ENCODE peak calls at places on chromosomes 12 and 14, in ten cellular contexts. F is stomach; W is astrocyte of the spinal cord; N is AG04449; V is CD8-positive, alpha-beta T cell; O is GM06990; T is neural progenitor cell; S is fibroblast of the aortic adventitia; A is fibroblast of lung; I is OCI-LY7. Z is an unnamed sample.

GRCh38 chr12:104652910-104653309 is 196.2 kb downstream of the CHST11 start:
- DNase-seq in N (no peak), T (no peak), F (no peak), S (no peak), V (no peak), A (no peak), W (no peak), I (no peak), O (no peak), Z (no peak)

GRCh38 chr12:110658882-110659281 is 30.0 kb downstream of the HVCN1 start:
- DNase-seq in V (no peak), S (no peak), F (no peak), W (no peak), N (no peak), O (no peak), A (no peak), T (no peak), I (no peak), Z (no peak)

GRCh38 chr14:98612434-98613200 is 659.4 kb downstream of the BCL11B start:
- DNase-seq in I (no peak), S (no peak), W (no peak), O (no peak), N (no peak), T (no peak), F (no peak), A (no peak), V (no peak), Z (no peak)

GRCh38 chr14:69324341-69324931 is 64.5 kb downstream of the GALNT16 start:
- DNase-seq in I (no peak), O (no peak), V (no peak), F (no peak), T (no peak), W (no peak), A (no peak), N (no peak), S (no peak), Z (no peak)

GRCh38 chr12:59084758-59085383 is 164.6 kb upstream of the LRIG3 start:
- DNase-seq in S (peak; percentile 92), V (no peak), O (no peak), W (peak; percentile 93), T (peak; percentile 53), I (no peak), A (peak; percentile 73), N (peak; percentile 34), F (no peak), Z (peak; percentile 33)

GRCh38 chr12:56021882-56022497 is 1.1 kb downstream of the IKZF4 start:
- DNase-seq in S (no peak), T (no peak), O (no peak), A (peak; percentile 22), I (no peak), W (no peak), F (no peak), V (no peak), N (no peak), Z (no peak)

GRCh38 chr14:41785696-41786095 is 179.0 kb downstream of the LRFN5 start:
- DNase-seq in O (no peak), N (no peak), S (no peak), I (no peak), F (no peak), A (no peak), W (no peak), T (peak; percentile 50), V (no peak), Z (peak; percentile 9)

GRCh38 chr12:5523396-5524115 is 91.6 kb downstream of the NTF3 start:
- DNase-seq in I (no peak), W (no peak), A (no peak), V (no peak), N (no peak), T (no peak), O (no peak), S (no peak), F (no peak), Z (no peak)

GRCh38 chr12:82793882-82794281 is 107.2 kb downstream of the TMTC2 start:
- DNase-seq in I (no peak), N (no peak), V (no peak), S (no peak), F (no peak), O (no peak), T (peak; percentile 72), W (no peak), A (no peak), Z (no peak)

GRCh38 chr14:61596985-61597384 is 98.3 kb upstream of the HIF1A start:
- DNase-seq in S (no peak), I (no peak), T (no peak), N (no peak), V (no peak), A (no peak), W (peak; percentile 48), O (no peak), F (no peak), Z (peak; percentile 63)

GRCh38 chr14:98069712-98070133 is 1202.3 kb downstream of the BCL11B start:
- DNase-seq in V (no peak), A (no peak), W (peak; percentile 68), O (no peak), N (no peak), S (no peak), I (no peak), F (no peak), T (peak; percentile 42), Z (peak; percentile 0)

GRCh38 chr12:109092484-109093021 is 719 bp downstream of the ALKBH2 start:
- DNase-seq in I (peak; percentile 30), A (no peak), V (no peak), T (no peak), S (peak; percentile 10), F (no peak), O (no peak), W (no peak), N (no peak), Z (no peak)
- H3K4me3 ChIP-seq in I (peak overlapping the region; percentile 84), A (peak overlapping the region; percentile 47), V (peak overlapping the region; percentile 78), T (peak overlapping the region; percentile 18), S (peak overlapping the region; percentile 72), F (peak overlapping the region; percentile 61), O (peak overlapping the region; percentile 68), W (peak overlapping the region; percentile 58), N (peak overlapping the region; percentile 78), Z (peak overlapping the region; percentile 58)

DNA sequence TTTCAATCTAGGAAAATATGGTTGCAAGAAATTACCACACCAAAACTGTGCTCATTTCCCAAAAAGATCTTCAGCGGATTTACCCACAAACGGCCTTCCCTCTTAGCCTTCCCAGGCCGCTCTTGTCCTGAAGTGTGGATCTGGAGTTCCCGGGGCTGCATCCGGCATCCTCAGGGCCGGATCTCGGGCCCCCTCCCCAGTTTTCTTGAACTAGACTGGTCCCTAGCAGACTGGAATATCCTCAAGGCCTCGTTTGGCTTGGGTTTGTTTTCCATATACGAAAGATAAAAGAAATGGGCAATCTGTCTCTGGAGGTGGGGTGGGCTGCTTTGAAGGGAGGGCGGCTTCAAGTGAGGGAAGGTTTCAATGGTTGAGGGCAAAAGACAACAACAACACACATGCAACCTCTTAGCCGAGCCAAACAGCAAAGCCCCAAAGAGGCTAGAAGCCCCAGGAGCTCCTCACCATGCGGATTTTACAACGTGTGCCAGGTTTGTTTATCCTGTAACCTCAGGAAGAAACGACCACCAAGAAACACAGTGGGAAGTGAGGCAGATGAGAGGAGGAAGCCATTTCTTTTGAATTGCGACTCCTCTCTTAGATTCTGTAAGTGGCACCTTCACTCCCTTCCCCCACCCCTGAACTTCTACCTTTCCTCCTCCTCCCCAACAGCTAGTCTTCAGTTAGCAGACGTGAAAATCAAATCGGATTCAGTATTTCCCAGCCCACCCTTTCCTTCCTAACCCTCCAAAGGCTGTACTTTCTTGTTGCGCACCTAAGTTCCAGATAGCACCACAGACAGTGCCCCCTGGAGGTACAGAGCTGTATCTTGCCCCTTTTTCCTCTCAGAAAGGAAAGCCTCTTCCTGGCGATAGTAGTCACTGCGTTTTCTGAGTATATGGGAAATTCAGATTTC is 2.6 kb downstream of the MYF6 start:
- DNase-seq in I (peak; percentile 22), F (no peak), A (no peak), S (no peak), T (peak; percentile 75), V (no peak), N (no peak), W (no peak), O (no peak), Z (no peak)
- TF ChIP-seq CTCF in I (peak; percentile 81), F (no peak), A (peak; percentile 29), S (peak; percentile 34), T (peak; percentile 89), V (no peak), N (no peak), W (peak; percentile 35), O (peak; percentile 34), Z (peak; percentile 49)

DNA sequence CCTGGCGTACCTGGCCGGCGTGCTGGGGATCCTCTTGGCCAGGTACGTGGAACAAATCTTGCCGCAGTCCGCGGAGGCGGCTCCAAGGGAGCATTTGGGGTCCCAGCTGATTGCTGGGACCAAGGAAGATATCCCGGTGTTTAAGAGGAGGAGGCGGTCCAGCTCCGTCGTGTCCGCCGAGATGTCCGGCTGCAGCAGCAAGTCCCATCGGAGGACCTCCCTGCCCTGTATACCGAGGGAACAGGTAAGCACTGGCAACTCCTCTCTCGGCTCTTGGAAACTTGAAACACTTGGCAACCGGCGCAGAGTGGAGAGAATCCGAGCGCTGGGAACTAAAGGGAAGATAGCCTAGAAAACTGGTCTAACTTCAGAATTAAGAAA is 1.7 kb downstream of the PDE3A start:
- DNase-seq in T (peak; percentile 32), I (no peak), V (no peak), N (no peak), A (no peak), W (peak; percentile 32), F (no peak), O (no peak), S (peak; percentile 24), Z (peak; percentile 45)
- H3K4me3 ChIP-seq in T (peak overlapping the region; percentile 57), I (no peak overlapping the region), V (no peak overlapping the region), N (peak overlapping the region; percentile 90), A (peak overlapping the region; percentile 79), W (peak overlapping the region; percentile 77), F (peak overlapping the region; percentile 59), O (no peak overlapping the region), S (peak overlapping the region; percentile 72), Z (peak overlapping the region; percentile 83)

GRCh38 chr14:82889701-82890100 is 1356.0 kb upstream of the SEL1L start:
- DNase-seq in N (no peak), A (no peak), F (no peak), T (no peak), W (no peak), S (no peak), V (no peak), O (no peak), I (no peak), Z (no peak)
- TF ChIP-seq CTCF in N (no peak), A (no peak), F (no peak), T (no peak), W (no peak), S (no peak), V (peak; percentile 19), O (no peak), I (no peak), Z (no peak)

DNA sequence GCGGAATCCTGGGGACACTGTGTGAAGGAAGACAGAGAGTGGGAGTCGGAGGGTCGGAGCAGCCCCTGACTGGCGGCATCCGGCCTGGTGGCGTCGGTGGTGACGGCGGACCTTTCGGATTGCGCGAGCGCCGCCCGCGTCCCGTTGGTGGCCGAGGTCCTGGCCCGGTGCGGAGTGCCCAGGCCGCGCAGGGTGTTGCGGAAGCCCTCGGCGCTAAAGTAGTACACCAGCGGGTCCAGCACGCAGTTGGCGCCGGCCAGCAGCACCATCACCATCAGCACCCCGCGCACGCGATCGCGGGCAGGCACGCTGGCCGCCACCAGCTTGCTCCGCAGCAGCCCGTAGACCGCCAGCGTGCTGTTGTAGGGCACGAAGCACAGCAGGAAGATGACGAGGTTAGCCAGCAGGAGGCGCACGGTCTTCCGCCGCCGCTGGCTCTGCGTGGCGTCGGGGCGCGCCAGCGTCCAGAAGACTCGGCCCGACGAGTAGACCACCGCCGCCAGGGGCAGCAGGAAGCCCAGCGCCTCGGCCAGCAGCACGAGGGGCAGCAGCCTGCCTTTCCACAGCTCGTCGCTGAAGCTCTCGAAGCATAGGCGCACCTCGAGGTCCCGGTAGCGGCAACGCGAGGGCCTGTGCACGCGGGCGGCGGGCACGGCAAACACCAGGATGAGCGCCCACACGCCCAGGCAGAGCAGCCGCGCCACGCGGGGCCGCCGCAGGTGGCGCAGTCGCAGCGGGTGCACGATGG is 13.1 kb upstream of the CHD4 start:
- DNase-seq in N (no peak), T (peak; percentile 92), F (no peak), O (peak; percentile 27), V (no peak), W (peak; percentile 62), A (no peak), S (peak; percentile 42), I (no peak), Z (peak; percentile 61)
- H3K4me3 ChIP-seq in N (peak overlapping the region; percentile 18), T (no peak overlapping the region), F (peak overlapping the region; percentile 28), O (peak overlapping the region; percentile 27), V (peak overlapping the region; percentile 35), W (no peak overlapping the region), A (no peak overlapping the region), S (no peak overlapping the region), I (no peak overlapping the region), Z (no peak overlapping the region)

Z was measured in cardiac fibroblast.